ENCODE peak calls at places on chromosomes 3 and 15, in five cellular contexts. N, A, R, X and U are unnamed samples.

GRCh38 chr15:61746589-61746988 is 313.7 kb downstream of the VPS13C start:
- DNase-seq in N (no peak), A (no peak), R (no peak), X (no peak), U (no peak)

GRCh38 chr3:30531017-30531570 is 75.3 kb upstream of the TGFBR2 start:
- DNase-seq in N (no peak), A (no peak), R (no peak), X (peak; percentile 45), U (no peak)

GRCh38 chr15:41483115-41483514 is 10.6 kb upstream of the ITPKA start:
- DNase-seq in N (no peak), A (peak; percentile 57), R (no peak), X (no peak), U (no peak)

GRCh38 chr15:85618956-85619491 is 175.7 kb downstream of the KLHL25 start:
- DNase-seq in N (no peak), A (no peak), R (no peak), X (no peak), U (peak; percentile 69)

GRCh38 chr15:77533986-77534385 is 98.7 kb downstream of the LINGO1 start:
- DNase-seq in N (no peak), A (no peak), R (no peak), X (no peak), U (peak; percentile 36)

GRCh38 chr3:160617636-160618035 is 52.3 kb upstream of the KPNA4 start:
- DNase-seq in N (no peak), A (no peak), R (no peak), X (no peak), U (peak; percentile 40)

GRCh38 chr3:57004154-57004730 is 56.2 kb upstream of the SPATA12 start:
- DNase-seq in N (no peak), A (no peak), R (no peak), X (no peak), U (no peak)

GRCh38 chr15:43440721-43441281 is 52.2 kb downstream of the TP53BP1 start:
- DNase-seq in N (peak; percentile 76), A (peak; percentile 12), R (peak; percentile 55), X (peak; percentile 84), U (peak; percentile 45)

GRCh38 chr3:81443948-81444347 is 317.5 kb downstream of the GBE1 start:
- DNase-seq in N (peak; percentile 11), A (no peak), R (no peak), X (no peak), U (no peak)

GRCh38 chr3:194841515-194841841 is 155.8 kb downstream of the FAM43A start:
- DNase-seq in N (no peak), A (no peak), R (no peak), X (no peak), U (no peak)

GRCh38 chr15:59549339-59549807 is 62.2 kb upstream of the GCNT3 start:
- DNase-seq in N (no peak), A (no peak), R (no peak), X (no peak), U (peak; percentile 65)

GRCh38 chr3:156642750-156643728 is 31.4 kb upstream of the TIPARP start:
- DNase-seq in N (no peak), A (no peak), R (no peak), X (no peak), U (peak; percentile 14)

GRCh38 chr3:107850681-107851080 is 240.2 kb downstream of the CD47 start:
- DNase-seq in N (no peak), A (no peak), R (no peak), X (peak; percentile 57), U (no peak)

GRCh38 chr3:107857854-107858253 is 233.0 kb downstream of the CD47 start:
- DNase-seq in N (no peak), A (no peak), R (no peak), X (no peak), U (no peak)

GRCh38 chr3:107861422-107861821 is 229.4 kb downstream of the CD47 start:
- DNase-seq in N (no peak), A (no peak), R (no peak), X (no peak), U (no peak)

GRCh38 chr3:107855710-107856109 is 235.1 kb downstream of the CD47 start:
- DNase-seq in N (peak; percentile 16), A (no peak), R (no peak), X (peak; percentile 60), U (peak; percentile 34)
- TF ChIP-seq JUNB in N (no peak), A (no peak), R (no peak), X (no peak), U (no peak)

GRCh38 chr3:149648525-149648924 is 9.3 kb downstream of the WWTR1 start:
- DNase-seq in N (no peak), A (no peak), R (no peak), X (no peak), U (no peak)

GRCh38 chr3:149647812-149648211 is 10.0 kb downstream of the WWTR1 start:
- DNase-seq in N (no peak), A (no peak), R (no peak), X (no peak), U (no peak)

GRCh38 chr3:149647285-149647684 is 10.5 kb downstream of the WWTR1 start:
- DNase-seq in N (no peak), A (no peak), R (no peak), X (no peak), U (no peak)

GRCh38 chr3:149643482-149643798 is 14.4 kb downstream of the WWTR1 start:
- DNase-seq in N (no peak), A (no peak), R (no peak), X (no peak), U (no peak)

GRCh38 chr3:149646181-149646766 is 11.6 kb downstream of the WWTR1 start:
- DNase-seq in N (peak; percentile 41), A (no peak), R (peak; percentile 21), X (no peak), U (no peak)
- TF ChIP-seq JUNB in N (no peak), A (no peak), R (no peak), X (no peak), U (no peak)

GRCh38 chr3:158743664-158744566 is 11.7 kb upstream of the RARRES1 start:
- DNase-seq in N (no peak), A (no peak), R (peak; percentile 81), X (no peak), U (no peak)
- TF ChIP-seq JUNB in N (no peak), A (no peak), R (no peak), X (no peak), U (no peak)

DNA sequence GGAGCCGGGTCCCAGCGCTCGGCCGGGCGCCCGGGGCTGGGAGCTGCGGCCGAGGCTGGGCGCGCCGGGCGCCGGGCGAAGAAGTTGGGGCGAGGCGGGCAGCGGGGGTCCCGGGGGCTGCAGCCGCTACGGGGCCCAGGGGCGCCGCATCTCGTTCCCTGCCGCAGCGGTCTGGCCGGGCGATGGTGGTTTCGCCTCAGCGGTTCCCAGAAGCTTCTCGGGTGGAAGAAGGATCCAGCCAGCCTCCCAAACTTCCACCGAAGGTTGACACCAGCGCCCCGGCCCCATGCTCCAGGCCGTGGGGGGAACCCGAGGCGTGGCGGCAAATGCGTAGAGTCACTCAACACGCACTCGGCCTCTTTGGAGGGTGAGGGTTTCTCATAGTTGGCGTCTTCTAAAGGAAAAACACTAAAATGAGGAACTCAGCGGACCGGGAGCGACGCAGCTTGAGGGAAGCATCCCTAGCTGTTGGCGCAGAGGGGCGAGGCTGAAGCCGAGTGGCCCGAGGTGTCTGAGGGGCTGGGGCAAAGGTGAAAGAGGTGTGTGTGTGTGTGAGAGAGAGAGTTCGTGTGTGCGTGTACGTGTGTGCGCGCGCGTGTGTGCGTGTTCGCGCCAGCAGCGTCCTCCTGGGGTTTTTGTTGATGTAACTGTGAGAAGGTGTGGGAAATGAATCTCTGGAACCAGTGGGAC is 943 bp downstream of the BOC start:
- DNase-seq in N (peak; percentile 25), A (no peak), R (no peak), X (no peak), U (peak; percentile 52)
- TF ChIP-seq JUNB in N (no peak), A (no peak), R (no peak), X (no peak), U (no peak)

DNA sequence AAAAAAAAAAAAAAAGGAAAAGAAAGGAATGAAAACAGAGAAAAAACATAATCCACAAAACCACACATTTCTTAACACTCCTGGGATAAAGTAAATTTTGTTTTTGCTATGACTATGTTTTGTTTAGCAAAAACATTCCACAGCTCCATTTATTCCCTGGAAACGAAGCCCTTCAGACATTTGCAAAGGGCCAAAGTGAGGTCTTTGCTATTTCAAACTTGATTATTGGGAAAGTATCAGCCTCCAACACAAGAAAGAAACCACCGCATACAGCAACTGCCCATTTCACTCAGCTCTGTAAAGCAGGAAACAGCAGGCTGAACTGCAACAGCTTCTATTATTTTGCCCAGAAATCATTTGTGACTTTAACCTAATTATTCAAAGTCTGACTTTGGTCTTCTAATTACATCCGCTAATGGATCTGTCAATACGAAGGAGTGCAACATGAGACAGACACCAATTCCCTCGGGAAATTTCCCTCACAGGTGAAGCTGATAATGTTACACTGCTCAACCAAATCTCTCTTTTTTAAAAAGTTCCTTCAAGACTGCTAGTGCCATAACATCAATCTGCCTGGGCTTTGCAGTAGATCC is 72.1 kb downstream of the RFTN1 start:
- DNase-seq in N (no peak), A (no peak), R (no peak), X (no peak), U (no peak)
- TF ChIP-seq JUNB in N (no peak), A (no peak), R (no peak), X (no peak), U (no peak)

GRCh38 chr3:187063286-187064081 is 75.8 kb downstream of the RPL39L start:
- DNase-seq in N (no peak), A (no peak), R (no peak), X (peak; percentile 89), U (peak; percentile 37)

GRCh38 chr3:187069857-187070516 is 69.3 kb downstream of the RPL39L start:
- DNase-seq in N (no peak), A (no peak), R (no peak), X (no peak), U (no peak)

GRCh38 chr3:187062526-187063177 is 76.6 kb downstream of the RPL39L start:
- DNase-seq in N (no peak), A (no peak), R (no peak), X (peak; percentile 81), U (no peak)

GRCh38 chr3:187064210-187065115 is 74.8 kb downstream of the RPL39L start:
- DNase-seq in N (no peak), A (no peak), R (no peak), X (peak; percentile 65), U (peak; percentile 27)

GRCh38 chr3:187066228-187066995 is 72.9 kb downstream of the RPL39L start:
- DNase-seq in N (peak; percentile 46), A (no peak), R (peak; percentile 66), X (peak; percentile 65), U (peak; percentile 94)
- TF ChIP-seq JUNB in N (no peak), A (no peak), R (no peak), X (no peak), U (no peak)